ENCODE peak calls at places on chromosomes 16 and 17, in nine cellular contexts. One of them, this sample, is unnamed.
A peak's percentile ranks its signal among the peaks of the same experiment; 100 is the strongest.

GRCh38 chr16:72844225-72844920 is 203.6 kb downstream of the ZFHX3 start:
- DNase-seq in uterus: no peak
- DNase-seq in left lung: no peak
- DNase-seq in Peyer's patch: no peak
- DNase-seq in HCT116: no peak
- DNase-seq in GM10248: peak; percentile 30
- DNase-seq in left ventricle myocardium superior: no peak
- DNase-seq in T1000: no peak
- DNase-seq in activated T-helper 9 cell treated with anti-CD3 and anti-CD28 coated beads, Interleukin-2, amount 50 U/mL, for 16 hours: no peak
- DNase-seq in this sample: no peak

GRCh38 chr16:57801098-57801855 is 1.0 kb downstream of the KIFC3 start:
- DNase-seq in uterus: no peak
- DNase-seq in left lung: peak; percentile 34
- DNase-seq in Peyer's patch: peak; percentile 42
- DNase-seq in HCT116: no peak
- DNase-seq in GM10248: no peak
- DNase-seq in left ventricle myocardium superior: no peak
- DNase-seq in T1000: no peak
- DNase-seq in activated T-helper 9 cell treated with anti-CD3 and anti-CD28 coated beads, Interleukin-2, amount 50 U/mL, for 16 hours: no peak
- DNase-seq in this sample: no peak

GRCh38 chr17:36949461-36949927 is 740 bp downstream of the AATF start:
- DNase-seq in uterus: no peak
- DNase-seq in left lung: no peak
- DNase-seq in Peyer's patch: no peak
- DNase-seq in HCT116: no peak
- DNase-seq in GM10248: no peak
- DNase-seq in left ventricle myocardium superior: no peak
- DNase-seq in T1000: no peak
- DNase-seq in activated T-helper 9 cell treated with anti-CD3 and anti-CD28 coated beads, Interleukin-2, amount 50 U/mL, for 16 hours: no peak
- DNase-seq in this sample: no peak

GRCh38 chr16:55532227-55532626 is 23.4 kb downstream of the LPCAT2 start:
- DNase-seq in uterus: no peak
- DNase-seq in left lung: no peak
- DNase-seq in Peyer's patch: no peak
- DNase-seq in HCT116: no peak
- DNase-seq in GM10248: no peak
- DNase-seq in left ventricle myocardium superior: no peak
- DNase-seq in T1000: no peak
- DNase-seq in activated T-helper 9 cell treated with anti-CD3 and anti-CD28 coated beads, Interleukin-2, amount 50 U/mL, for 16 hours: no peak
- DNase-seq in this sample: no peak

GRCh38 chr16:4700380-4700996 is 7.1 kb downstream of the NUDT16L1 start:
- DNase-seq in uterus: no peak
- DNase-seq in left lung: peak; percentile 54
- DNase-seq in Peyer's patch: no peak
- DNase-seq in HCT116: no peak
- DNase-seq in GM10248: no peak
- DNase-seq in left ventricle myocardium superior: no peak
- DNase-seq in T1000: no peak
- DNase-seq in activated T-helper 9 cell treated with anti-CD3 and anti-CD28 coated beads, Interleukin-2, amount 50 U/mL, for 16 hours: no peak
- DNase-seq in this sample: no peak

GRCh38 chr17:57166803-57167202 is 81.8 kb downstream of the AKAP1 start:
- DNase-seq in uterus: no peak
- DNase-seq in left lung: no peak
- DNase-seq in Peyer's patch: no peak
- DNase-seq in HCT116: peak; percentile 26
- DNase-seq in GM10248: no peak
- DNase-seq in left ventricle myocardium superior: no peak
- DNase-seq in T1000: no peak
- DNase-seq in activated T-helper 9 cell treated with anti-CD3 and anti-CD28 coated beads, Interleukin-2, amount 50 U/mL, for 16 hours: no peak
- DNase-seq in this sample: no peak

GRCh38 chr16:71520550-71520949 is 5.7 kb upstream of the CHST4 start:
- DNase-seq in uterus: no peak
- DNase-seq in left lung: no peak
- DNase-seq in Peyer's patch: no peak
- DNase-seq in HCT116: no peak
- DNase-seq in GM10248: no peak
- DNase-seq in left ventricle myocardium superior: no peak
- DNase-seq in T1000: no peak
- DNase-seq in activated T-helper 9 cell treated with anti-CD3 and anti-CD28 coated beads, Interleukin-2, amount 50 U/mL, for 16 hours: no peak
- DNase-seq in this sample: no peak

GRCh38 chr17:14308965-14309879 is 8.3 kb downstream of the HS3ST3B1 start:
- DNase-seq in uterus: peak; percentile 87
- DNase-seq in left lung: peak; percentile 96
- DNase-seq in Peyer's patch: peak; percentile 98
- DNase-seq in HCT116: no peak
- DNase-seq in GM10248: peak; percentile 82
- DNase-seq in left ventricle myocardium superior: peak; percentile 94
- DNase-seq in T1000: peak; percentile 94
- DNase-seq in activated T-helper 9 cell treated with anti-CD3 and anti-CD28 coated beads, Interleukin-2, amount 50 U/mL, for 16 hours: peak; percentile 91
- DNase-seq in this sample: peak; percentile 89

GRCh38 chr17:21285164-21286065 is 904 bp downstream of the MAP2K3 start:
- DNase-seq in uterus: peak; percentile 47
- DNase-seq in left lung: no peak
- DNase-seq in Peyer's patch: peak; percentile 65
- DNase-seq in HCT116: no peak
- DNase-seq in GM10248: no peak
- DNase-seq in left ventricle myocardium superior: no peak
- DNase-seq in T1000: no peak
- DNase-seq in activated T-helper 9 cell treated with anti-CD3 and anti-CD28 coated beads, Interleukin-2, amount 50 U/mL, for 16 hours: no peak
- DNase-seq in this sample: peak; percentile 61

GRCh38 chr16:55039511-55039910 is 108.8 kb downstream of the IRX5 start:
- DNase-seq in uterus: no peak
- DNase-seq in left lung: no peak
- DNase-seq in Peyer's patch: no peak
- DNase-seq in HCT116: no peak
- DNase-seq in GM10248: no peak
- DNase-seq in left ventricle myocardium superior: no peak
- DNase-seq in T1000: no peak
- DNase-seq in activated T-helper 9 cell treated with anti-CD3 and anti-CD28 coated beads, Interleukin-2, amount 50 U/mL, for 16 hours: no peak
- DNase-seq in this sample: no peak

GRCh38 chr16:9437115-9437514 is 345.7 kb downstream of the HAPSTR1 start:
- DNase-seq in uterus: no peak
- DNase-seq in left lung: no peak
- DNase-seq in Peyer's patch: no peak
- DNase-seq in HCT116: peak; percentile 37
- DNase-seq in GM10248: no peak
- DNase-seq in left ventricle myocardium superior: no peak
- DNase-seq in T1000: no peak
- DNase-seq in activated T-helper 9 cell treated with anti-CD3 and anti-CD28 coated beads, Interleukin-2, amount 50 U/mL, for 16 hours: no peak
- DNase-seq in this sample: no peak

GRCh38 chr17:4559139-4559791 is 1.1 kb downstream of the GGT6 start:
- DNase-seq in uterus: no peak
- DNase-seq in left lung: no peak
- DNase-seq in Peyer's patch: no peak
- DNase-seq in HCT116: no peak
- DNase-seq in GM10248: no peak
- DNase-seq in left ventricle myocardium superior: peak; percentile 30
- DNase-seq in T1000: no peak
- DNase-seq in activated T-helper 9 cell treated with anti-CD3 and anti-CD28 coated beads, Interleukin-2, amount 50 U/mL, for 16 hours: no peak
- DNase-seq in this sample: peak; percentile 51

GRCh38 chr17:77235370-77236080 is 94.8 kb downstream of the SEC14L1 start:
- DNase-seq in uterus: peak; percentile 54
- DNase-seq in left lung: no peak
- DNase-seq in Peyer's patch: no peak
- DNase-seq in HCT116: no peak
- DNase-seq in GM10248: peak; percentile 51
- DNase-seq in left ventricle myocardium superior: peak; percentile 55
- DNase-seq in T1000: no peak
- DNase-seq in activated T-helper 9 cell treated with anti-CD3 and anti-CD28 coated beads, Interleukin-2, amount 50 U/mL, for 16 hours: no peak
- DNase-seq in this sample: no peak

GRCh38 chr17:9261059-9262029 is 240.0 kb downstream of the NTN1 start:
- DNase-seq in uterus: no peak
- DNase-seq in left lung: peak; percentile 58
- DNase-seq in Peyer's patch: no peak
- DNase-seq in HCT116: no peak
- DNase-seq in GM10248: no peak
- DNase-seq in left ventricle myocardium superior: no peak
- DNase-seq in T1000: no peak
- DNase-seq in activated T-helper 9 cell treated with anti-CD3 and anti-CD28 coated beads, Interleukin-2, amount 50 U/mL, for 16 hours: no peak
- DNase-seq in this sample: no peak

GRCh38 chr17:66353937-66354401 is 51.6 kb downstream of the PRKCA start:
- DNase-seq in uterus: no peak
- DNase-seq in left lung: no peak
- DNase-seq in Peyer's patch: no peak
- DNase-seq in HCT116: no peak
- DNase-seq in GM10248: no peak
- DNase-seq in left ventricle myocardium superior: no peak
- DNase-seq in T1000: no peak
- DNase-seq in activated T-helper 9 cell treated with anti-CD3 and anti-CD28 coated beads, Interleukin-2, amount 50 U/mL, for 16 hours: no peak
- DNase-seq in this sample: no peak

GRCh38 chr16:3997231-3997841 is 116.8 kb upstream of the CREBBP start:
- DNase-seq in uterus: no peak
- DNase-seq in left lung: no peak
- DNase-seq in Peyer's patch: no peak
- DNase-seq in HCT116: no peak
- DNase-seq in GM10248: no peak
- DNase-seq in left ventricle myocardium superior: no peak
- DNase-seq in T1000: no peak
- DNase-seq in activated T-helper 9 cell treated with anti-CD3 and anti-CD28 coated beads, Interleukin-2, amount 50 U/mL, for 16 hours: no peak
- DNase-seq in this sample: no peak

GRCh38 chr16:65988019-65988418 is 378.5 kb upstream of the CDH5 start:
- DNase-seq in uterus: peak; percentile 33
- DNase-seq in left lung: no peak
- DNase-seq in Peyer's patch: no peak
- DNase-seq in HCT116: no peak
- DNase-seq in GM10248: no peak
- DNase-seq in left ventricle myocardium superior: peak; percentile 31
- DNase-seq in T1000: no peak
- DNase-seq in activated T-helper 9 cell treated with anti-CD3 and anti-CD28 coated beads, Interleukin-2, amount 50 U/mL, for 16 hours: no peak
- DNase-seq in this sample: no peak

GRCh38 chr17:61314368-61315078 is 85.1 kb upstream of the TBX2 start:
- DNase-seq in uterus: peak; percentile 72
- DNase-seq in left lung: no peak
- DNase-seq in Peyer's patch: no peak
- DNase-seq in HCT116: no peak
- DNase-seq in GM10248: no peak
- DNase-seq in left ventricle myocardium superior: peak; percentile 63
- DNase-seq in T1000: no peak
- DNase-seq in activated T-helper 9 cell treated with anti-CD3 and anti-CD28 coated beads, Interleukin-2, amount 50 U/mL, for 16 hours: no peak
- DNase-seq in this sample: peak; percentile 58